ENCODE peak calls at places on chromosomes 3 and 15, in seven cellular contexts. C is prostate gland; S is cardiac muscle cell; Y is HepG2; W is adrenal gland; H is CD4-positive, alpha-beta T cell; G is heart left ventricle. J is an unnamed sample.

GRCh38 chr3:64684715-64685261 is 3.0 kb downstream of the ADAMTS9 start:
- DNase-seq in C (peak), S (peak), Y (no peak), W (peak), H (no peak), G (peak), J (no peak)

GRCh38 chr15:73246898-73247297 is 121.9 kb downstream of the HCN4 start:
- DNase-seq in C (no peak), S (no peak), Y (no peak), W (no peak), H (no peak), G (no peak), J (no peak)

GRCh38 chr15:37046876-37047614 is 53.3 kb downstream of the MEIS2 start:
- DNase-seq in C (no peak), S (peak), Y (peak), W (no peak), H (no peak), G (no peak), J (no peak)

GRCh38 chr3:184218814-184219213 is 10.6 kb upstream of the VWA5B2 start:
- DNase-seq in C (no peak), S (no peak), Y (no peak), W (no peak), H (no peak), G (no peak), J (no peak)

GRCh38 chr15:95972136-95972553 is 358.4 kb upstream of the NR2F2 start:
- DNase-seq in C (no peak), S (peak), Y (no peak), W (no peak), H (no peak), G (no peak), J (no peak)

GRCh38 chr3:48595526-48596121 is 495 bp upstream of the COL7A1 start:
- DNase-seq in C (peak), S (no peak), Y (peak), W (peak), H (no peak), G (no peak), J (no peak)

GRCh38 chr3:119469378-119470189 is 821 bp downstream of the POGLUT1 start:
- DNase-seq in C (no peak), S (no peak), Y (no peak), W (peak), H (no peak), G (no peak), J (no peak)

GRCh38 chr3:10447527-10448260 is 57.7 kb downstream of the ATP2B2 start:
- DNase-seq in C (peak), S (no peak), Y (no peak), W (no peak), H (no peak), G (no peak), J (no peak)

GRCh38 chr3:188567478-188568195 is 413.7 kb downstream of the LPP start:
- DNase-seq in C (no peak), S (no peak), Y (peak), W (no peak), H (no peak), G (no peak), J (no peak)

GRCh38 chr15:65038428-65038827 is 6.8 kb upstream of the SLC51B start:
- DNase-seq in C (no peak), S (no peak), Y (no peak), W (no peak), H (no peak), G (no peak), J (no peak)

GRCh38 chr15:89198934-89199333 is 22.4 kb downstream of the RLBP1 start:
- DNase-seq in C (no peak), S (no peak), Y (no peak), W (no peak), H (no peak), G (no peak), J (no peak)

GRCh38 chr3:111744611-111745010 is 114.5 kb upstream of the PHLDB2 start:
- DNase-seq in C (no peak), S (no peak), Y (no peak), W (no peak), H (no peak), G (no peak), J (no peak)

GRCh38 chr15:99154271-99154670 is 49.4 kb downstream of the SYNM start:
- DNase-seq in C (no peak), S (no peak), Y (no peak), W (no peak), H (no peak), G (no peak), J (no peak)

GRCh38 chr3:183486472-183486871 is 58.1 kb upstream of the MCF2L2 start:
- DNase-seq in C (no peak), S (no peak), Y (no peak), W (no peak), H (no peak), G (no peak), J (no peak)

GRCh38 chr3:46960081-46960701 is 16.4 kb downstream of the CCDC12 start:
- DNase-seq in C (no peak), S (no peak), Y (no peak), W (no peak), H (no peak), G (no peak), J (no peak)

GRCh38 chr3:193563999-193564398 is 9.3 kb upstream of the ATP13A4 start:
- DNase-seq in C (no peak), S (peak), Y (peak), W (no peak), H (no peak), G (no peak), J (peak)

GRCh38 chr3:18030371-18030870 is 288.0 kb upstream of the TBC1D5 start:
- DNase-seq in C (no peak), S (no peak), Y (no peak), W (no peak), H (no peak), G (no peak), J (no peak)

GRCh38 chr3:18024715-18025114 is 282.3 kb upstream of the TBC1D5 start:
- DNase-seq in C (no peak), S (no peak), Y (no peak), W (no peak), H (no peak), G (no peak), J (no peak)

GRCh38 chr3:18027161-18027939 is 284.9 kb upstream of the TBC1D5 start:
- DNase-seq in C (no peak), S (no peak), Y (no peak), W (no peak), H (no peak), G (peak), J (no peak)
- H3K27ac ChIP-seq in C (no peak), S (no peak), Y (no peak), W (no peak), H (no peak), G (no peak), J (no peak)

GRCh38 chr3:8623741-8624140 is 20.9 kb downstream of the SSUH2 start:
- DNase-seq in C (no peak), S (no peak), Y (no peak), W (no peak), H (no peak), G (no peak), J (no peak)
- H3K27ac ChIP-seq in C (no peak), S (no peak), Y (no peak), W (no peak), H (no peak), G (no peak), J (no peak)

GRCh38 chr3:57948782-57949242 is 59.4 kb upstream of the FLNB start:
- DNase-seq in C (no peak), S (no peak), Y (peak), W (no peak), H (no peak), G (no peak), J (no peak)
- H3K27ac ChIP-seq in C (peak), S (no peak), Y (peak), W (no peak), H (no peak), G (no peak), J (no peak)

DNA sequence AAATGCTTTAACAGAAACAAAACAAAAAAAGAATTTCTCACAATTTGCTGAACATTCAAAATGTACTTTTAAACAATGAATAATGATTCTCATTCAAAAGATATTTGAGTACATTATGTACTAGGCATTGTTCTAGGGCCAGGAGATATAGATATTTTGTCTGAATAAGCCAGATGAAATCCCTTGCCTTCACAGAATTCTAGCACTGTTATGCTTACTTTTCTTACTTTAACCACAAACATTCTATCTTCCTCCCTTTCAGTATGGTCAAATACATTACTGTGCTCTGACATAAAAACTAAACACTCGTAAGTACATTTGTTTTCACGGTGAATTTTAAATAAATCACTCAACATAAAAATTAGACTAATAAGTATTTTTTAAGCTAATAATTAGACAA is 116.7 kb downstream of the ADAM10 start:
- DNase-seq in C (no peak), S (no peak), Y (no peak), W (no peak), H (no peak), G (no peak), J (no peak)
- H3K27ac ChIP-seq in C (no peak), S (no peak), Y (no peak), W (no peak), H (no peak), G (no peak), J (no peak)

GRCh38 chr3:194906229-194906629 is 220.5 kb downstream of the FAM43A start:
- DNase-seq in C (no peak), S (no peak), Y (peak), W (no peak), H (no peak), G (no peak), J (no peak)

GRCh38 chr3:194905696-194906095 is 220.0 kb downstream of the FAM43A start:
- DNase-seq in C (no peak), S (no peak), Y (no peak), W (no peak), H (no peak), G (no peak), J (no peak)

DNA sequence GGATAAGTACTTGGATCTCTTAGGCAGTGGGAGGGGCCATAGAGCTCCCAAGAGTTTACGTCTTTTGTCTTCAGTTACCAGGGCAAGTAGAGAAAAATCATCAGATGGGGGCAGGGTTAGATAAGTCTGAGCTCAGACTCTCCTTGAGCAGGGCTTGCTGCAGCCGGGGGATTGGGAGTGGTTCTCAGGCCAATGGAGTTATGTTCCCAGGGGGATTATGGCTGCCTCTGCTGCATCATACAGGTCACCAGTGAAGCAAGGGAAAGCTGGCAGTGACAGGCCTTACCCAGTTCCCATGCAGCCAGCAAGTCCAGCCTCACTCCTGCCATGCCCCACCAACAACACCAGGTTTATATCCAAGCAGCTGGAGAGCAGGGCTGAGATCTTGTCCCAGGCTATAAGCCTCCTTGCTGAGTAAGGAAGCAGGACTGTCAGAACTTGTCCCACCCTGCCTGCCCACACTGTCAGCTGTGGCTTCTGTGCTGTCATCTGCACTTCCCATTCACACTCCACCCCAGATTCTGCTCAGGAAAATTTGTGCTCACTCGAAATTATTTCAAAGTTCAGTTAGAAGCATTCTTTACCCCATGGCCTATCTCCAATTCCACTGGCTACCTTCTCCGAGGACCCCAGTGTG is 215.3 kb downstream of the FAM43A start:
- DNase-seq in C (no peak), S (no peak), Y (no peak), W (no peak), H (no peak), G (no peak), J (no peak)
- H3K27ac ChIP-seq in C (no peak), S (no peak), Y (no peak), W (no peak), H (no peak), G (no peak), J (no peak)

GRCh38 chr3:133576169-133576568 is 2.7 kb downstream of the CDV3 start:
- DNase-seq in C (no peak), S (no peak), Y (no peak), W (no peak), H (no peak), G (no peak), J (no peak)
- H3K27ac ChIP-seq in C (no peak), S (peak), Y (no peak), W (no peak), H (no peak), G (no peak), J (no peak)

J was measured in HCT116.